ENCODE peak calls at places on chromosome 14, in six cellular contexts. One of them, this sample, is unnamed. For H3K4me1, the result is how much of the 10 kb centered on the place peaks cover.

GRCh38 chr14:25049559-25050493 is at the start of gene STXBP6:
- DNase-seq in stomach: peak
- DNase-seq in right lobe of liver: peak
- DNase-seq in heart left ventricle: peak
- DNase-seq in A549: peak
- DNase-seq in uterus: peak
- DNase-seq in this sample: peak

GRCh38 chr14:37903561-37904191 is 304.0 kb upstream of the SSTR1 start:
- DNase-seq in heart left ventricle: no peak
- DNase-seq in uterus: no peak
- DNase-seq in A549: peak
- DNase-seq in right lobe of liver: no peak
- DNase-seq in stomach: no peak
- DNase-seq in this sample: peak

GRCh38 chr14:29227631-29228030 is 461.0 kb downstream of the FOXG1 start:
- DNase-seq in stomach: no peak
- DNase-seq in right lobe of liver: no peak
- DNase-seq in uterus: no peak
- DNase-seq in heart left ventricle: no peak
- DNase-seq in A549: no peak
- DNase-seq in this sample: no peak

GRCh38 chr14:68657300-68658028 is 135.4 kb downstream of the ZFP36L1 start:
- DNase-seq in heart left ventricle: no peak
- DNase-seq in A549: no peak
- DNase-seq in stomach: no peak
- DNase-seq in uterus: no peak
- DNase-seq in right lobe of liver: no peak
- DNase-seq in this sample: no peak

GRCh38 chr14:91980157-91980556 is 32.7 kb upstream of the FBLN5 start:
- DNase-seq in stomach: no peak
- DNase-seq in A549: peak
- DNase-seq in heart left ventricle: no peak
- DNase-seq in right lobe of liver: no peak
- DNase-seq in uterus: no peak
- DNase-seq in this sample: no peak

GRCh38 chr14:67516679-67517078 is 16.4 kb upstream of the PLEKHH1 start:
- DNase-seq in A549: no peak
- DNase-seq in heart left ventricle: no peak
- DNase-seq in uterus: no peak
- DNase-seq in stomach: no peak
- DNase-seq in right lobe of liver: no peak
- DNase-seq in this sample: no peak

GRCh38 chr14:75514673-75515630 is 7.3 kb upstream of the BATF start:
- DNase-seq in uterus: no peak
- DNase-seq in stomach: no peak
- DNase-seq in A549: no peak
- DNase-seq in heart left ventricle: no peak
- DNase-seq in right lobe of liver: no peak
- DNase-seq in this sample: no peak

GRCh38 chr14:24595046-24595808 is 14.3 kb downstream of the GZMH start:
- DNase-seq in uterus: no peak
- DNase-seq in stomach: no peak
- DNase-seq in right lobe of liver: no peak
- DNase-seq in A549: peak
- DNase-seq in heart left ventricle: no peak
- DNase-seq in this sample: no peak

GRCh38 chr14:99244960-99245340 is 27.0 kb downstream of the BCL11B start:
- DNase-seq in A549: no peak
- DNase-seq in heart left ventricle: no peak
- DNase-seq in stomach: no peak
- DNase-seq in uterus: no peak
- DNase-seq in right lobe of liver: no peak
- DNase-seq in this sample: no peak
- H3K4me1 ChIP-seq in A549: under half
- H3K4me1 ChIP-seq in heart left ventricle: under half
- H3K4me1 ChIP-seq in stomach: under half
- H3K4me1 ChIP-seq in uterus: under half
- H3K4me1 ChIP-seq in right lobe of liver: under half
- H3K4me1 ChIP-seq in this sample: under half

GRCh38 chr14:105480807-105481801 is 5.6 kb upstream of the CRIP1 start:
- DNase-seq in A549: peak
- DNase-seq in stomach: peak
- DNase-seq in right lobe of liver: peak
- DNase-seq in heart left ventricle: peak
- DNase-seq in uterus: peak
- DNase-seq in this sample: peak
- H3K4me3 ChIP-seq in A549: peak
- H3K4me3 ChIP-seq in stomach: peak
- H3K4me3 ChIP-seq in right lobe of liver: peak
- H3K4me3 ChIP-seq in heart left ventricle: peak
- H3K4me3 ChIP-seq in uterus: peak
- H3K4me3 ChIP-seq in this sample: no peak

GRCh38 chr14:20667957-20668356 is 16.4 kb upstream of the RNASE4 start:
- DNase-seq in uterus: no peak
- DNase-seq in stomach: no peak
- DNase-seq in A549: no peak
- DNase-seq in right lobe of liver: no peak
- DNase-seq in heart left ventricle: no peak
- DNase-seq in this sample: no peak
- TF ChIP-seq POLR2A in uterus: no peak
- TF ChIP-seq POLR2A in stomach: no peak
- TF ChIP-seq POLR2A in A549: no peak
- TF ChIP-seq POLR2A in right lobe of liver: no peak
- TF ChIP-seq POLR2A in heart left ventricle: no peak
- TF ChIP-seq POLR2A in this sample: no peak

GRCh38 chr14:93977790-93978581 is 1.6 kb upstream of the ASB2 start:
- DNase-seq in right lobe of liver: no peak
- DNase-seq in heart left ventricle: no peak
- DNase-seq in A549: no peak
- DNase-seq in uterus: no peak
- DNase-seq in stomach: no peak
- DNase-seq in this sample: no peak
- H3K4me1 ChIP-seq in right lobe of liver: under half
- H3K4me1 ChIP-seq in heart left ventricle: half or more
- H3K4me1 ChIP-seq in A549: under half
- H3K4me1 ChIP-seq in uterus: under half
- H3K4me1 ChIP-seq in stomach: under half
- H3K4me1 ChIP-seq in this sample: under half

GRCh38 chr14:97970222-97970621 is 1173.0 kb downstream of the VRK1 start:
- DNase-seq in heart left ventricle: no peak
- DNase-seq in right lobe of liver: no peak
- DNase-seq in stomach: no peak
- DNase-seq in uterus: no peak
- DNase-seq in A549: no peak
- DNase-seq in this sample: no peak
- H3K4me3 ChIP-seq in heart left ventricle: no peak
- H3K4me3 ChIP-seq in right lobe of liver: no peak
- H3K4me3 ChIP-seq in stomach: no peak
- H3K4me3 ChIP-seq in uterus: no peak
- H3K4me3 ChIP-seq in A549: no peak
- H3K4me3 ChIP-seq in this sample: no peak

GRCh38 chr14:90521121-90521929 is 124.5 kb downstream of the CALM1 start:
- DNase-seq in uterus: peak
- DNase-seq in stomach: peak
- DNase-seq in heart left ventricle: no peak
- DNase-seq in right lobe of liver: no peak
- DNase-seq in A549: no peak
- DNase-seq in this sample: peak

GRCh38 chr14:90523961-90524875 is 127.4 kb downstream of the CALM1 start:
- DNase-seq in A549: no peak
- DNase-seq in right lobe of liver: no peak
- DNase-seq in heart left ventricle: no peak
- DNase-seq in stomach: no peak
- DNase-seq in uterus: no peak
- DNase-seq in this sample: no peak

GRCh38 chr14:90523544-90523943 is 126.7 kb downstream of the CALM1 start:
- DNase-seq in A549: no peak
- DNase-seq in right lobe of liver: no peak
- DNase-seq in stomach: no peak
- DNase-seq in uterus: no peak
- DNase-seq in heart left ventricle: no peak
- DNase-seq in this sample: no peak

GRCh38 chr14:90521930-90522483 is 125.2 kb downstream of the CALM1 start:
- DNase-seq in A549: no peak
- DNase-seq in stomach: no peak
- DNase-seq in heart left ventricle: no peak
- DNase-seq in right lobe of liver: no peak
- DNase-seq in uterus: no peak
- DNase-seq in this sample: no peak

GRCh38 chr14:90522585-90523191 is 125.9 kb downstream of the CALM1 start:
- DNase-seq in heart left ventricle: no peak
- DNase-seq in stomach: peak
- DNase-seq in A549: no peak
- DNase-seq in uterus: peak
- DNase-seq in right lobe of liver: no peak
- DNase-seq in this sample: peak
- TF ChIP-seq POLR2A in heart left ventricle: no peak
- TF ChIP-seq POLR2A in stomach: no peak
- TF ChIP-seq POLR2A in A549: no peak
- TF ChIP-seq POLR2A in uterus: no peak
- TF ChIP-seq POLR2A in right lobe of liver: no peak
- TF ChIP-seq POLR2A in this sample: no peak

DNA sequence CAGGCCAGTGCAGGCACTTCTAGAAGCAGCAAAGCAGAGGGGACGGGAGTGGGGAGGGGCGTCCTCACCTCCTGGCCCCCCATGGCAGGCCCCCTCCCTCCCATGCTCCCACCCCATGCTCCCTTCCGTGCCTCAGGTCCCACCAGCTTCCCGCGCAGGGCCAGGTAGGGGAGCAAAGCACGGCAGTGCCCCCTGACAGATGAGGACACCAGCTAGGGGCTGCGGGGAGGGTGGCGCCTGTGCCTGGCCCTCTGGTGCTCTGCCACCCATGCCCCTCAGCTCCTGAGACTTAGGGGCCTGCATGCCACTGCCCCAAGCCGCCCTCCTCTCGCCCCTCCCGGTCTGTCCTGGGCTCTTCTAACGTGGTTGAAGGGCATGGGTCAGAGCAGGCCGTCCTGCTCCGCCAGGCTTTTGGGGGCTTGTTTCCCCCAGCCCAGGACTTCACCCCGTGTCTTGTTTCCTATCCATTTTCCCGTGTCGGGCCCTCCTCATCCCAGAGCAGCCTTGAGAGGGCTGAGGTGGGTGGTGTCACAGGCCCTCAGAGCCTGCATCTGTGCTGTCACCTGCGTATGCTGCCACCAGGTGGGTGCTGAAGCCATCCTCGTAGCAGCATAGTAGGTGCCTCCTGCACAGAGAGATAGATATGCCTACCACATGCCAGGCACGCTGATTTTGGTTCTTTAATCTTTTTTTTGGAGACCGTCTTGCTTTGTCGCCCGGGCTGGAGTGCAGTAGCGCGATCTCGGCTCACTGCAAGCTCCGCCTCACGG is 10.2 kb downstream of the TRMT61A start:
- DNase-seq in heart left ventricle: peak
- DNase-seq in right lobe of liver: no peak
- DNase-seq in uterus: no peak
- DNase-seq in A549: no peak
- DNase-seq in stomach: no peak
- DNase-seq in this sample: no peak
- H3K4me1 ChIP-seq in heart left ventricle: half or more
- H3K4me1 ChIP-seq in right lobe of liver: under half
- H3K4me1 ChIP-seq in uterus: half or more
- H3K4me1 ChIP-seq in A549: under half
- H3K4me1 ChIP-seq in stomach: half or more
- H3K4me1 ChIP-seq in this sample: under half

GRCh38 chr14:50775357-50775756 is 55.6 kb downstream of the NIN start:
- DNase-seq in right lobe of liver: no peak
- DNase-seq in stomach: no peak
- DNase-seq in A549: no peak
- DNase-seq in heart left ventricle: no peak
- DNase-seq in uterus: no peak
- DNase-seq in this sample: no peak
- H3K4me3 ChIP-seq in right lobe of liver: no peak
- H3K4me3 ChIP-seq in stomach: no peak
- H3K4me3 ChIP-seq in A549: no peak
- H3K4me3 ChIP-seq in heart left ventricle: no peak
- H3K4me3 ChIP-seq in uterus: no peak
- H3K4me3 ChIP-seq in this sample: no peak

DNA sequence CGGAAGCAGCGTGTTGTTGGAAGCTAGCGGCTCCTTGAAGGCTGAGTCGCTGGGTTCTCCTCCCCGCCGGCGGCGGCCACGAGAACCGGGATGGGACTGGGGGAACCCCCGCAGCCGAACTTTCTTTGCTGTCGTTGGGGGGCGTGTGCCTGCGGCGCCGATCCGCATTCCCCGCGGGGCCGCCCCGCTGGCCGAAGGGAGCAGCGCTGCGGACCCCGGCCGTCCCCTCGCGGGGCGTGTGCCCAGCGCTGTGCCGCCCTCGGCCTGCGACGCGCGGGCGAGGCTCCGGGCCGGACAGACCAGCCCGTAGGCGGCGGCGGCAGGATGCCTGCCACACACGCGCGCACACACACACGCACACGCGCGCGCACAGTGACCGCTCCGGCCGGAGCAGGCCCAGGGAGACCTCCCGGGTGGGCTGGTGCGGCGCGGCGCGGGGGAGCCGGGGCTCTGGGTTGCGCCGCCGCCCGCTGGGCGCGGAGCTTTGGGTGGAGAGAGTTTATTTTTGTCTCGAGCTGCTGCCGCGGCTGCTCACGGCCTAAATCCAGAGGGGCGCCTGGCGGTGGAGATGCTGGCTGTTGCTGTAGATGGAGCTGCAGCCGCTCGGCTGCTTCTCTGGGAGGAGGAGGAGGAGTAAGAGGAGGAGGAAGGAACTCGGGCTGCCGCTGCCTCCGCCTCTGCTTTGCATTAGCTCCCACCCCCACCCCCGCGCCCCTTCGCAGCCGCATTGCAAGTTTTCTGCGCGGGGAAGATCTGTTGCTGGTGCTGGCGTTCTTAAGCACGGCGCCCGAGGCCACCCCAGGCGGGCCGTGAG is at the start of gene SAMD4A:
- DNase-seq in stomach: peak
- DNase-seq in right lobe of liver: peak
- DNase-seq in uterus: peak
- DNase-seq in A549: peak
- DNase-seq in heart left ventricle: peak
- DNase-seq in this sample: peak
- TF ChIP-seq POLR2A in stomach: no peak
- TF ChIP-seq POLR2A in right lobe of liver: peak
- TF ChIP-seq POLR2A in uterus: peak
- TF ChIP-seq POLR2A in A549: peak
- TF ChIP-seq POLR2A in heart left ventricle: no peak
- TF ChIP-seq POLR2A in this sample: peak

GRCh38 chr14:101112351-101113107 is 209.0 kb upstream of the RTL1 start:
- DNase-seq in right lobe of liver: no peak
- DNase-seq in uterus: no peak
- DNase-seq in heart left ventricle: peak
- DNase-seq in A549: no peak
- DNase-seq in stomach: peak
- DNase-seq in this sample: no peak

GRCh38 chr14:101113108-101113612 is 209.6 kb upstream of the RTL1 start:
- DNase-seq in uterus: no peak
- DNase-seq in heart left ventricle: no peak
- DNase-seq in stomach: peak
- DNase-seq in right lobe of liver: no peak
- DNase-seq in A549: no peak
- DNase-seq in this sample: no peak

GRCh38 chr14:101115652-101116051 is 212.1 kb upstream of the RTL1 start:
- DNase-seq in right lobe of liver: no peak
- DNase-seq in A549: no peak
- DNase-seq in stomach: no peak
- DNase-seq in heart left ventricle: no peak
- DNase-seq in uterus: no peak
- DNase-seq in this sample: no peak

GRCh38 chr14:101114726-101115481 is 211.4 kb upstream of the RTL1 start:
- DNase-seq in heart left ventricle: peak
- DNase-seq in A549: no peak
- DNase-seq in stomach: peak
- DNase-seq in right lobe of liver: no peak
- DNase-seq in uterus: no peak
- DNase-seq in this sample: no peak

GRCh38 chr14:101113835-101114725 is 210.6 kb upstream of the RTL1 start:
- DNase-seq in A549: no peak
- DNase-seq in right lobe of liver: no peak
- DNase-seq in stomach: peak
- DNase-seq in uterus: no peak
- DNase-seq in heart left ventricle: no peak
- DNase-seq in this sample: no peak
- H3K4me1 ChIP-seq in A549: under half
- H3K4me1 ChIP-seq in right lobe of liver: under half
- H3K4me1 ChIP-seq in stomach: under half
- H3K4me1 ChIP-seq in uterus: under half
- H3K4me1 ChIP-seq in heart left ventricle: under half
- H3K4me1 ChIP-seq in this sample: under half